ENCODE peak calls at places on chromosomes 16 and 17, in ten cellular contexts. One of them, this sample, is unnamed.

GRCh38 chr17:50882851-50883250 is 16.7 kb upstream of the TOB1 start:
- DNase-seq in AG09319: no peak
- DNase-seq in breast epithelium: no peak
- DNase-seq in uterus: no peak
- DNase-seq in left ventricle myocardium inferior: no peak
- DNase-seq in neural crest cell: no peak
- DNase-seq in endothelial cell: no peak
- DNase-seq in testis: no peak
- DNase-seq in BJ: no peak
- DNase-seq in sigmoid colon: no peak
- DNase-seq in this sample: no peak

GRCh38 chr16:22008215-22009142 is 568 bp downstream of the MOSMO start:
- DNase-seq in AG09319: no peak
- DNase-seq in breast epithelium: no peak
- DNase-seq in uterus: peak
- DNase-seq in left ventricle myocardium inferior: no peak
- DNase-seq in neural crest cell: peak
- DNase-seq in endothelial cell: peak
- DNase-seq in testis: no peak
- DNase-seq in BJ: no peak
- DNase-seq in sigmoid colon: peak
- DNase-seq in this sample: peak

GRCh38 chr17:77528516-77529327 is 388.0 kb downstream of the SEC14L1 start:
- DNase-seq in AG09319: no peak
- DNase-seq in breast epithelium: no peak
- DNase-seq in uterus: no peak
- DNase-seq in left ventricle myocardium inferior: peak
- DNase-seq in neural crest cell: peak
- DNase-seq in endothelial cell: peak
- DNase-seq in testis: no peak
- DNase-seq in BJ: no peak
- DNase-seq in sigmoid colon: peak
- DNase-seq in this sample: peak

GRCh38 chr17:83161298-83162034 is 82.1 kb downstream of the METRNL start:
- DNase-seq in AG09319: peak
- DNase-seq in breast epithelium: peak
- DNase-seq in uterus: peak
- DNase-seq in left ventricle myocardium inferior: no peak
- DNase-seq in neural crest cell: no peak
- DNase-seq in endothelial cell: no peak
- DNase-seq in testis: peak
- DNase-seq in BJ: peak
- DNase-seq in sigmoid colon: peak
- DNase-seq in this sample: no peak

GRCh38 chr17:15414502-15415348 is 52.7 kb downstream of the CDRT4 start:
- DNase-seq in AG09319: no peak
- DNase-seq in breast epithelium: no peak
- DNase-seq in uterus: no peak
- DNase-seq in left ventricle myocardium inferior: peak
- DNase-seq in neural crest cell: no peak
- DNase-seq in endothelial cell: no peak
- DNase-seq in testis: peak
- DNase-seq in BJ: no peak
- DNase-seq in sigmoid colon: peak
- DNase-seq in this sample: no peak

GRCh38 chr16:88703486-88704309 is 2.5 kb downstream of the RNF166 start:
- DNase-seq in AG09319: no peak
- DNase-seq in breast epithelium: no peak
- DNase-seq in uterus: no peak
- DNase-seq in left ventricle myocardium inferior: peak
- DNase-seq in neural crest cell: no peak
- DNase-seq in endothelial cell: no peak
- DNase-seq in testis: no peak
- DNase-seq in BJ: no peak
- DNase-seq in sigmoid colon: no peak
- DNase-seq in this sample: no peak

GRCh38 chr16:4142268-4142667 is 26.0 kb upstream of the ADCY9 start:
- DNase-seq in AG09319: no peak
- DNase-seq in breast epithelium: no peak
- DNase-seq in uterus: no peak
- DNase-seq in left ventricle myocardium inferior: no peak
- DNase-seq in neural crest cell: no peak
- DNase-seq in endothelial cell: no peak
- DNase-seq in testis: no peak
- DNase-seq in BJ: no peak
- DNase-seq in sigmoid colon: no peak
- DNase-seq in this sample: no peak

GRCh38 chr16:12361016-12361415 is 384.5 kb downstream of the SNX29 start:
- DNase-seq in AG09319: no peak
- DNase-seq in breast epithelium: no peak
- DNase-seq in uterus: no peak
- DNase-seq in left ventricle myocardium inferior: no peak
- DNase-seq in neural crest cell: no peak
- DNase-seq in endothelial cell: no peak
- DNase-seq in testis: no peak
- DNase-seq in BJ: no peak
- DNase-seq in sigmoid colon: no peak
- DNase-seq in this sample: no peak

GRCh38 chr17:7686221-7687071 is 844 bp downstream of the TP53 start:
- DNase-seq in AG09319: peak
- DNase-seq in breast epithelium: peak
- DNase-seq in uterus: peak
- DNase-seq in left ventricle myocardium inferior: peak
- DNase-seq in neural crest cell: peak
- DNase-seq in endothelial cell: peak
- DNase-seq in testis: peak
- DNase-seq in BJ: no peak
- DNase-seq in sigmoid colon: peak
- DNase-seq in this sample: peak

GRCh38 chr16:17544785-17545184 is 74.0 kb upstream of the XYLT1 start:
- DNase-seq in AG09319: no peak
- DNase-seq in breast epithelium: no peak
- DNase-seq in uterus: no peak
- DNase-seq in left ventricle myocardium inferior: no peak
- DNase-seq in neural crest cell: peak
- DNase-seq in endothelial cell: peak
- DNase-seq in testis: peak
- DNase-seq in BJ: no peak
- DNase-seq in sigmoid colon: no peak
- DNase-seq in this sample: peak

GRCh38 chr16:29993191-29993902 is 2.1 kb downstream of the HIRIP3 start:
- DNase-seq in AG09319: no peak
- DNase-seq in breast epithelium: no peak
- DNase-seq in uterus: no peak
- DNase-seq in left ventricle myocardium inferior: no peak
- DNase-seq in neural crest cell: no peak
- DNase-seq in endothelial cell: no peak
- DNase-seq in testis: no peak
- DNase-seq in BJ: no peak
- DNase-seq in sigmoid colon: no peak
- DNase-seq in this sample: no peak

DNA sequence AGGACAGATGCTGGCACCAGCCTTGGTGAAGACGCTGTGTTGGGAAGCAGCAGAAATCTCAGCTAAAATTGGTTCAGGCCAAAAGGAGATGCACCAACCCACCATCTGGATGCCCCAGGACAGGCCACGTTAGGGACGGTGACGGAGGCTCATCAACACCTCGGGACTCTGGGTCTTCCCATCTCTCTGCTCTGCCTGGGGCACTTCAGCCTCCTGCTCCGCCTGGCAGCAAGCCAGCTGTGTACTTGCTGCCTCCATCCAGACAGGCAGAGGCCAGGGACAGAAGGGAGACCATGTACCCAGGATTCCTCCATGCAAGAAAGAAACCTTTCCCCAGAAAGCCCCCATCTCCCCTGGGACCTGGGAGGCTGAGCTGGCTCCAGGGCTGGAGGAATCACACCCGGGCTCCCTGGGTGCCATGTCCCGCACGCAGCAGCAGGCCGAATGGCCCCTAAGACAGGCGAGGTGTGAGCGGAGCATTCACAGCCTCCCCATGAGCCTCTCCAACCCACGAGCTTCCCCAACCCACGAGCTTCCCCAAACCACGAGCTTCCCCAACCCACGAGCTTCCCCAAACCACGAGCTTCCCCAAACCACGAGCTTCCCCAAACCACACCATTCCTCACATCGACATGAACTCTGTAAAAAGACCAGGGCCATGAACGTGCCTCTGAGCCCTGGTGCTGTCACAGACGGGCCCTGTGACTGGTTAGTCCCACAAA is 274.5 kb downstream of the C16orf95 start:
- DNase-seq in AG09319: no peak
- DNase-seq in breast epithelium: no peak
- DNase-seq in uterus: no peak
- DNase-seq in left ventricle myocardium inferior: no peak
- DNase-seq in neural crest cell: no peak
- DNase-seq in endothelial cell: no peak
- DNase-seq in testis: no peak
- DNase-seq in BJ: no peak
- DNase-seq in sigmoid colon: peak
- DNase-seq in this sample: no peak
- TF ChIP-seq CTCF in AG09319: no peak
- TF ChIP-seq CTCF in breast epithelium: no peak
- TF ChIP-seq CTCF in uterus: no peak
- TF ChIP-seq CTCF in left ventricle myocardium inferior: no peak
- TF ChIP-seq CTCF in neural crest cell: no peak
- TF ChIP-seq CTCF in endothelial cell: no peak
- TF ChIP-seq CTCF in testis: no peak
- TF ChIP-seq CTCF in BJ: no peak
- TF ChIP-seq CTCF in sigmoid colon: no peak
- TF ChIP-seq CTCF in this sample: no peak

GRCh38 chr17:45813051-45813731 is 29.1 kb downstream of the CRHR1 start:
- DNase-seq in AG09319: no peak
- DNase-seq in breast epithelium: no peak
- DNase-seq in uterus: no peak
- DNase-seq in left ventricle myocardium inferior: no peak
- DNase-seq in neural crest cell: peak
- DNase-seq in endothelial cell: peak
- DNase-seq in testis: no peak
- DNase-seq in BJ: no peak
- DNase-seq in sigmoid colon: no peak
- DNase-seq in this sample: no peak
- TF ChIP-seq CTCF in AG09319: no peak
- TF ChIP-seq CTCF in breast epithelium: no peak
- TF ChIP-seq CTCF in uterus: no peak
- TF ChIP-seq CTCF in left ventricle myocardium inferior: no peak
- TF ChIP-seq CTCF in neural crest cell: peak
- TF ChIP-seq CTCF in endothelial cell: peak
- TF ChIP-seq CTCF in testis: no peak
- TF ChIP-seq CTCF in BJ: peak
- TF ChIP-seq CTCF in sigmoid colon: no peak
- TF ChIP-seq CTCF in this sample: peak

GRCh38 chr17:1313270-1314005 is 34.0 kb downstream of the TRARG1 start:
- DNase-seq in AG09319: no peak
- DNase-seq in breast epithelium: no peak
- DNase-seq in uterus: no peak
- DNase-seq in left ventricle myocardium inferior: no peak
- DNase-seq in neural crest cell: no peak
- DNase-seq in endothelial cell: no peak
- DNase-seq in testis: no peak
- DNase-seq in BJ: no peak
- DNase-seq in sigmoid colon: no peak
- DNase-seq in this sample: no peak
- TF ChIP-seq CTCF in AG09319: no peak
- TF ChIP-seq CTCF in breast epithelium: no peak
- TF ChIP-seq CTCF in uterus: no peak
- TF ChIP-seq CTCF in left ventricle myocardium inferior: no peak
- TF ChIP-seq CTCF in neural crest cell: no peak
- TF ChIP-seq CTCF in endothelial cell: no peak
- TF ChIP-seq CTCF in testis: no peak
- TF ChIP-seq CTCF in BJ: no peak
- TF ChIP-seq CTCF in sigmoid colon: no peak
- TF ChIP-seq CTCF in this sample: no peak

DNA sequence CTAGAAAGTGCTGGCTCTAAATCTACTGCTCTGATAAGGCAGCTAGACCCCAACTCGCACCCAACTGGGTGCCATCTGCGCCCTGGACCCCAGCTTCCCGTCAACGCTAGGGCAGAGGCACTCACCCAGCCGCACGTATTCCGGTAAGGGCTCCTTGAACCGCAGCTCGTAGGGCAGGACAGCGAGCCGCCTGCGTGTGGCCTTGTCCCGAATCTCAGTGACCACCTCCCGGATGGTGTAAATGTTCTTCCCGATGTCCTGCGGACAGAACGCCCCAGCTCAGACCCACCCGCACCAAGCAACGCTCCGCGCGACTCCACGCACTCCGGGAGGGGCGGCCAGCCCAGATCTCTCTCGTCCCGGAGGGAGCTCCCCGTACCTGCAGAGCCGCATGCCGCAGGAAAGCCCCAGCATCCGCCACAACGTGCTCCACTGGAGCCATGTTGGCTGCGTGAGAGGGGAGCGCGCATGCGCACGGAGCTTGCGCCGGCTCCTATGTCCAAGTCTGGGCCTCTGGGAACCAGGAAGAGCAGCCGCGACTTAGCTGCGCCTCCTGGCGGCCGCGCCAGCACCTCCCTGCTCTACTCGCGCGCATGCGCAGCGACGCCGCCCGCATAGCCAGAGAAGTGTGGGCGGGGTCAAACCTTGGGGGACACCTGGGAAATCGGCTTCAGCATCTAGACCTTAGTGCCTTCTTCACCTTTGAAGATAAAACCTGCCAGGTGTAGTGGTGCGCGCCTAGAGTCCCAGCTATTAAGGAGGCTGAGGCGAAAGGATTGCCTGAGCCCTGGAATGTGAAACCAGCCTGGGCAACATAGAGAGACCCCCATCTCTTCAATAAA is at the start of gene NOB1:
- DNase-seq in AG09319: peak
- DNase-seq in breast epithelium: peak
- DNase-seq in uterus: peak
- DNase-seq in left ventricle myocardium inferior: peak
- DNase-seq in neural crest cell: peak
- DNase-seq in endothelial cell: peak
- DNase-seq in testis: peak
- DNase-seq in BJ: peak
- DNase-seq in sigmoid colon: peak
- DNase-seq in this sample: peak
- TF ChIP-seq CTCF in AG09319: peak
- TF ChIP-seq CTCF in breast epithelium: peak
- TF ChIP-seq CTCF in uterus: peak
- TF ChIP-seq CTCF in left ventricle myocardium inferior: peak
- TF ChIP-seq CTCF in neural crest cell: peak
- TF ChIP-seq CTCF in endothelial cell: peak
- TF ChIP-seq CTCF in testis: peak
- TF ChIP-seq CTCF in BJ: peak
- TF ChIP-seq CTCF in sigmoid colon: peak
- TF ChIP-seq CTCF in this sample: peak